ENCODE peak calls at places on chromosomes 7 and 10, in ten cellular contexts. I, U, Q, D, M, Z, O, K, X and S are unnamed samples.

GRCh38 chr10:43220971-43221418 is 45.9 kb downstream of the RASGEF1A start:
- DNase-seq in Z (no peak), K (no peak), D (no peak), O (no peak), Q (no peak), M (no peak), U (no peak), I (no peak), X (no peak), S (no peak)

GRCh38 chr10:22615819-22616499 is 98.4 kb downstream of the PIP4K2A start:
- DNase-seq in U (peak), Z (no peak), D (no peak), Q (no peak), I (no peak), M (no peak), O (peak), X (no peak), K (peak), S (peak)

GRCh38 chr7:51545131-51545530 is 228.5 kb upstream of the COBL start:
- DNase-seq in U (no peak), D (no peak), Q (no peak), X (no peak), I (no peak), K (no peak), O (no peak), Z (no peak), M (no peak), S (no peak)

GRCh38 chr7:15130666-15131541 is 228.4 kb upstream of the DGKB start:
- DNase-seq in Q (no peak), O (no peak), K (peak), U (no peak), X (no peak), D (peak), Z (no peak), M (peak), I (no peak), S (no peak)

GRCh38 chr7:20653636-20654035 is 38.2 kb downstream of the ABCB5 start:
- DNase-seq in O (no peak), I (no peak), X (no peak), Z (no peak), U (no peak), K (no peak), Q (no peak), M (no peak), D (no peak), S (no peak)

GRCh38 chr7:155206286-155207020 is 91.2 kb upstream of the INSIG1 start:
- DNase-seq in D (peak), K (peak), O (peak), U (peak), I (no peak), Z (no peak), X (no peak), Q (peak), M (no peak), S (peak)

GRCh38 chr10:34585422-34586115 is 229.5 kb downstream of the PARD3 start:
- DNase-seq in Z (no peak), X (no peak), K (no peak), M (no peak), O (no peak), Q (no peak), D (no peak), U (no peak), I (no peak), S (no peak)

GRCh38 chr7:154167807-154168206 is 115.6 kb downstream of the DPP6 start:
- DNase-seq in Z (peak), O (no peak), M (no peak), D (no peak), K (no peak), I (no peak), U (no peak), Q (no peak), X (no peak), S (no peak)

GRCh38 chr7:1945558-1945957 is 275.5 kb downstream of the ELFN1 start:
- DNase-seq in Q (no peak), O (no peak), Z (no peak), X (no peak), M (no peak), D (no peak), U (no peak), K (no peak), I (no peak), S (no peak)

GRCh38 chr7:45972629-45973312 is 51.7 kb upstream of the IGFBP3 start:
- DNase-seq in D (no peak), K (no peak), X (no peak), M (no peak), O (no peak), Z (no peak), U (no peak), I (no peak), Q (no peak), S (no peak)

GRCh38 chr10:103553743-103554487 is 60.4 kb downstream of the NEURL1 start:
- DNase-seq in Q (no peak), I (no peak), K (no peak), Z (no peak), X (no peak), M (no peak), D (no peak), U (peak), O (no peak), S (no peak)

GRCh38 chr7:105652359-105652993 is 71.2 kb upstream of the EFCAB10 start:
- DNase-seq in D (peak), O (peak), U (peak), M (no peak), Z (peak), X (peak), Q (peak), K (peak), I (peak), S (peak)

GRCh38 chr10:24396396-24396795 is 187.5 kb downstream of the KIAA1217 start:
- DNase-seq in X (no peak), Z (no peak), U (no peak), I (no peak), M (no peak), D (no peak), Q (no peak), K (peak), O (no peak), S (no peak)

GRCh38 chr10:102401735-102402511 is 6.4 kb downstream of the NFKB2 start:
- DNase-seq in I (no peak), M (peak), K (peak), O (no peak), D (peak), Q (no peak), X (no peak), Z (no peak), U (no peak), S (no peak)

GRCh38 chr10:15461353-15462108 is 90.4 kb upstream of the FAM171A1 start:
- DNase-seq in D (peak), K (peak), I (no peak), Q (peak), O (no peak), X (no peak), Z (no peak), M (no peak), U (no peak), S (no peak)

GRCh38 chr7:63117-63480 is 129.3 kb upstream of the FAM20C start:
- DNase-seq in I (no peak), U (no peak), M (no peak), O (no peak), Q (no peak), K (no peak), D (no peak), X (no peak), Z (no peak), S (no peak)

GRCh38 chr7:111803015-111803758 is 240.9 kb upstream of the IMMP2L start:
- DNase-seq in D (peak), U (no peak), O (no peak), I (no peak), X (no peak), K (peak), M (peak), Z (no peak), Q (no peak), S (no peak)

GRCh38 chr7:157943561-157943960 is 606.8 kb downstream of the DNAJB6 start:
- DNase-seq in D (no peak), Z (no peak), O (no peak), M (no peak), I (no peak), K (no peak), U (no peak), X (no peak), Q (no peak), S (no peak)

GRCh38 chr7:136183981-136184380 is 206.8 kb upstream of the MTPN start:
- DNase-seq in Q (peak), I (no peak), D (no peak), M (no peak), X (no peak), Z (no peak), K (peak), U (no peak), O (no peak), S (no peak)

GRCh38 chr7:56062382-56062781 is 1.7 kb upstream of the SUMF2 start:
- DNase-seq in X (no peak), U (no peak), O (no peak), M (no peak), Q (no peak), I (no peak), Z (no peak), D (peak), K (peak), S (no peak)

GRCh38 chr7:47937711-47938573 is 10.3 kb downstream of the PKD1L1 start:
- DNase-seq in D (no peak), K (no peak), M (no peak), Z (no peak), O (peak), X (no peak), U (no peak), Q (no peak), I (no peak), S (no peak)

GRCh38 chr7:85376589-85376988 is 189.7 kb upstream of the SEMA3D start:
- DNase-seq in Z (no peak), Q (no peak), O (no peak), U (no peak), I (no peak), K (no peak), M (no peak), D (no peak), X (no peak), S (no peak)

GRCh38 chr10:102462512-102463054 is 11.2 kb upstream of the C10orf95 start:
- DNase-seq in O (peak), M (no peak), I (no peak), K (no peak), D (no peak), Q (no peak), U (no peak), X (no peak), Z (no peak), S (no peak)

GRCh38 chr10:80971461-80971860 is 433.8 kb downstream of the SH2D4B start:
- DNase-seq in U (no peak), K (no peak), Z (no peak), X (no peak), Q (no peak), M (no peak), I (no peak), D (no peak), O (no peak), S (no peak)

GRCh38 chr10:133229265-133230022 is 573 bp upstream of the UTF1 start:
- DNase-seq in M (no peak), Q (no peak), O (no peak), K (no peak), D (no peak), U (no peak), Z (no peak), I (no peak), X (no peak), S (no peak)

GRCh38 chr7:74657692-74658170 is at the start of gene GTF2I:
- DNase-seq in X (no peak), O (peak), U (no peak), Q (no peak), D (no peak), M (no peak), I (peak), Z (no peak), K (no peak), S (no peak)

GRCh38 chr7:17584822-17585221 is 286.4 kb downstream of the AHR start:
- DNase-seq in K (peak), O (no peak), D (peak), M (peak), U (no peak), Z (no peak), X (no peak), I (no peak), Q (no peak), S (no peak)

GRCh38 chr10:96606946-96607345 is 20.1 kb upstream of the TM9SF3 start:
- DNase-seq in D (no peak), O (no peak), Z (no peak), X (no peak), K (no peak), Q (no peak), I (no peak), U (no peak), M (no peak), S (no peak)

GRCh38 chr7:17665029-17665428 is 275.3 kb downstream of the SNX13 start:
- DNase-seq in I (no peak), U (no peak), Q (no peak), O (no peak), D (no peak), K (no peak), M (no peak), Z (no peak), X (no peak), S (no peak)

GRCh38 chr7:12032146-12032545 is 178.9 kb upstream of the TMEM106B start:
- DNase-seq in Q (no peak), U (no peak), Z (no peak), X (no peak), O (no peak), D (no peak), K (peak), M (no peak), I (no peak), S (no peak)